ENCODE peak calls at places on chromosomes 7 and 10, in nine cellular contexts. V is non-pigmented ciliary epithelial cell; M is NCI-H526; H is Caki2; D is activated gamma-delta T cell treated with Interleukin-2 at 50 U/mL for 16 hours; C is GM23248; J is stimulated activated CD4-positive, alpha-beta T cell treated with anti-CD3 and anti-CD28 coated beads, TNF-alpha, amount 100 ng/mL, for 4 hours; R is CD4-positive, alpha-beta T cell; U is body of pancreas. G is an unnamed sample.

GRCh38 chr7:28615091-28615490 is 202.8 kb downstream of the CREB5 start:
- DNase-seq in V (no peak), M (peak), H (no peak), D (no peak), C (no peak), J (no peak), R (no peak), U (no peak), G (no peak)

GRCh38 chr10:94425942-94426341 is 23.6 kb downstream of the TBC1D12 start:
- DNase-seq in V (no peak), M (no peak), H (no peak), D (no peak), C (no peak), J (no peak), R (no peak), U (no peak), G (no peak)

GRCh38 chr7:128030999-128031681 is at the start of gene LRRC4:
- DNase-seq in V (no peak), M (peak), H (no peak), D (peak), C (peak), J (no peak), R (no peak), U (no peak), G (no peak)

GRCh38 chr7:8295638-8296361 is 33.8 kb upstream of the ICA1 start:
- DNase-seq in V (peak), M (peak), H (peak), D (peak), C (peak), J (no peak), R (no peak), U (peak), G (no peak)

GRCh38 chr10:11746883-11747539 is 4.8 kb downstream of the ECHDC3 start:
- DNase-seq in V (no peak), M (no peak), H (no peak), D (no peak), C (no peak), J (no peak), R (no peak), U (no peak), G (no peak)

GRCh38 chr7:116736927-116737715 is 65.1 kb downstream of the MET start:
- DNase-seq in V (no peak), M (no peak), H (no peak), D (no peak), C (peak), J (no peak), R (no peak), U (no peak), G (no peak)

GRCh38 chr10:86655596-86655995 is 1.2 kb downstream of the OPN4 start:
- DNase-seq in V (no peak), M (no peak), H (no peak), D (no peak), C (no peak), J (no peak), R (no peak), U (no peak), G (no peak)

GRCh38 chr10:12389154-12389734 is 39.9 kb downstream of the CAMK1D start:
- DNase-seq in V (no peak), M (no peak), H (no peak), D (no peak), C (no peak), J (no peak), R (no peak), U (peak), G (no peak)

GRCh38 chr7:69457912-69458491 is 140.3 kb upstream of the AUTS2 start:
- DNase-seq in V (no peak), M (no peak), H (no peak), D (no peak), C (peak), J (no peak), R (no peak), U (peak), G (no peak)

GRCh38 chr7:28005848-28006233 is 174.8 kb downstream of the JAZF1 start:
- DNase-seq in V (no peak), M (no peak), H (no peak), D (no peak), C (no peak), J (no peak), R (no peak), U (no peak), G (no peak)

GRCh38 chr10:80322158-80322557 is 32.7 kb upstream of the MAT1A start:
- DNase-seq in V (no peak), M (no peak), H (no peak), D (no peak), C (no peak), J (no peak), R (no peak), U (no peak), G (no peak)

GRCh38 chr7:17769918-17770317 is 170.4 kb downstream of the SNX13 start:
- DNase-seq in V (no peak), M (peak), H (peak), D (peak), C (peak), J (peak), R (peak), U (peak), G (peak)

GRCh38 chr10:74289956-74290355 is 138.9 kb downstream of the ADK start:
- DNase-seq in V (no peak), M (no peak), H (no peak), D (no peak), C (peak), J (no peak), R (no peak), U (no peak), G (no peak)

GRCh38 chr7:135650831-135651573 is 11.3 kb upstream of the STMP1 start:
- DNase-seq in V (no peak), M (no peak), H (no peak), D (no peak), C (peak), J (no peak), R (no peak), U (no peak), G (no peak)

GRCh38 chr7:97871659-97872024 is 566 bp downstream of the ASNS start:
- DNase-seq in V (no peak), M (peak), H (no peak), D (peak), C (no peak), J (peak), R (no peak), U (no peak), G (no peak)

GRCh38 chr10:97550336-97551149 is 22.0 kb upstream of the ANKRD2 start:
- DNase-seq in V (no peak), M (peak), H (no peak), D (no peak), C (no peak), J (no peak), R (no peak), U (no peak), G (no peak)

GRCh38 chr10:14244147-14244546 is 86.6 kb downstream of the FRMD4A start:
- DNase-seq in V (no peak), M (peak), H (no peak), D (no peak), C (no peak), J (no peak), R (no peak), U (no peak), G (no peak)